ENCODE peak calls at places on chromosomes 3 and 15, in eight cellular contexts. Z is stomach, H is suprapubic skin, N is tibial nerve, L is upper lobe of left lung, U is ovary, G is sigmoid colon, T is HepG2. K is an unnamed sample.

GRCh38 chr3:131806736-131807135 is 228.1 kb downstream of the CPNE4 start:
- DNase-seq in Z (no peak), U (no peak), T (no peak), L (no peak), G (no peak), H (no peak), N (no peak), K (no peak)

GRCh38 chr15:98843844-98844243 is 163.7 kb downstream of the PGPEP1L start:
- DNase-seq in G (no peak), Z (no peak), T (peak; percentile 83), L (no peak), U (no peak), N (no peak), H (no peak), K (no peak)

GRCh38 chr3:56860351-56860750 is 58.6 kb upstream of the ARHGEF3 start:
- DNase-seq in T (no peak), Z (no peak), H (no peak), G (no peak), L (no peak), U (no peak), N (no peak), K (no peak)

GRCh38 chr15:99123706-99124451 is 19.0 kb downstream of the SYNM start:
- DNase-seq in T (peak; percentile 83), H (peak; percentile 93), N (peak; percentile 78), L (peak; percentile 90), U (peak; percentile 78), Z (peak; percentile 78), G (peak; percentile 97), K (peak; percentile 77)

GRCh38 chr3:112117826-112118571 is 15.0 kb downstream of the GCSAM start:
- DNase-seq in H (no peak), N (no peak), Z (no peak), G (no peak), L (no peak), T (no peak), U (no peak), K (peak; percentile 24)

GRCh38 chr15:50210462-50211264 is 28.7 kb downstream of the SLC27A2 start:
- DNase-seq in T (peak; percentile 42), N (no peak), G (no peak), Z (peak; percentile 39), U (no peak), H (no peak), L (no peak), K (peak; percentile 92)

GRCh38 chr15:79874242-79874641 is 22.6 kb downstream of the MTHFS start:
- DNase-seq in T (peak; percentile 52), Z (no peak), G (no peak), U (no peak), H (no peak), L (no peak), N (no peak), K (no peak)

GRCh38 chr15:26615927-26616302 is 157.0 kb downstream of the GABRB3 start:
- DNase-seq in G (no peak), U (no peak), L (no peak), H (no peak), N (no peak), T (no peak), Z (no peak), K (no peak)

GRCh38 chr3:43693594-43693993 is 2.9 kb downstream of the ABHD5 start:
- DNase-seq in U (no peak), H (no peak), N (no peak), G (no peak), T (no peak), Z (no peak), L (no peak), K (no peak)

GRCh38 chr3:17845026-17845425 is 102.6 kb upstream of the TBC1D5 start:
- DNase-seq in G (no peak), T (no peak), L (no peak), N (no peak), H (no peak), U (no peak), Z (no peak), K (no peak)

GRCh38 chr3:184237772-184238171 is 8.4 kb downstream of the VWA5B2 start:
- DNase-seq in Z (no peak), H (no peak), G (no peak), L (no peak), T (no peak), U (no peak), N (no peak), K (no peak)

GRCh38 chr3:100226712-100227429 is 33.9 kb upstream of the TBC1D23 start:
- DNase-seq in Z (no peak), G (no peak), H (no peak), N (no peak), L (no peak), T (no peak), U (no peak), K (no peak)

GRCh38 chr15:47663106-47663505 is 54.2 kb upstream of the SEMA6D start:
- DNase-seq in L (no peak), H (no peak), N (no peak), G (no peak), Z (no peak), U (no peak), T (no peak), K (no peak)

GRCh38 chr15:44215594-44215993 is 20.5 kb upstream of the FRMD5 start:
- DNase-seq in N (no peak), L (no peak), U (no peak), H (no peak), T (peak; percentile 74), G (no peak), Z (no peak), K (no peak)

GRCh38 chr3:156307704-156308103 is 187.3 kb downstream of the KCNAB1 start:
- DNase-seq in L (no peak), Z (peak; percentile 88), G (peak; percentile 81), H (no peak), N (peak; percentile 41), T (no peak), U (peak; percentile 70), K (peak; percentile 50)

GRCh38 chr3:51297333-51297732 is 87.8 kb upstream of the MANF start:
- DNase-seq in U (no peak), G (no peak), Z (no peak), T (no peak), H (no peak), N (no peak), L (no peak), K (no peak)

DNA sequence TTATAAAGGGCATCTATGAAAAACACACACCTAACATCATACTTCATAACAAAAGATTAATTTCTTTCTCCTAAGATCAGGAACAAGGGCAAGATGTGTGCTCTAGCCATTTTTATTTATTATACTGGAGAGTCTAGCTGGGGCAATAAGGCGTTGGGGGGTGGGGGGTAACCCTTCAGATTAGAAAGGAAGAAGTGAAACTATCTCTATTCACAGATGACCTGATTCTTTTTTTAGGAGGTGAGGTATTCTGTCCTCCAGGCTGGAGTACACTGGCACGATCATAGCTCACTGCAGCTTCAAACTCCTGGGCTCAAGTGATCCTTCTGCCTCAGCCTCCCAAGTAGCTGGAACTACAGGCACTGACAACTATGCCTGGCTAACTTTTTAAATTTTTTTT is 89.5 kb upstream of the MANF start:
- DNase-seq in T (no peak), L (no peak), G (no peak), U (no peak), N (no peak), Z (no peak), H (no peak), K (no peak)
- TF ChIP-seq EP300 in T (no peak), L (no peak), G (no peak), U (no peak), N (no peak), Z (no peak), H (no peak), K (no peak)

GRCh38 chr3:27715454-27715806 is 6.7 kb downstream of the EOMES start:
- DNase-seq in N (no peak), G (no peak), Z (no peak), T (no peak), U (no peak), H (no peak), L (no peak), K (no peak)
- H3K27me3 ChIP-seq in N (peaks cover 77% of the 10 kb centered on the region), G (peaks cover 55% of the 10 kb centered on the region), Z (peaks cover 82% of the 10 kb centered on the region), T (peaks cover 12% of the 10 kb centered on the region), U (no peaks in the 10 kb centered on the region), H (peaks cover 67% of the 10 kb centered on the region), L (no peaks in the 10 kb centered on the region), K (peaks cover 96% of the 10 kb centered on the region)

GRCh38 chr15:20348291-20348899 is 193.2 kb downstream of the GOLGA6L6 start:
- DNase-seq in Z (no peak), N (no peak), L (no peak), T (no peak), U (no peak), G (peak; percentile 62), H (no peak), K (no peak)
- H3K9me3 ChIP-seq in Z (peaks cover 40% of the 10 kb centered on the region), N (peaks cover 48% of the 10 kb centered on the region), L (no peaks in the 10 kb centered on the region), T (peaks cover 36% of the 10 kb centered on the region), U (no peaks in the 10 kb centered on the region), G (peaks cover 7% of the 10 kb centered on the region), H (peaks cover 13% of the 10 kb centered on the region), K (peaks cover 15% of the 10 kb centered on the region)

DNA sequence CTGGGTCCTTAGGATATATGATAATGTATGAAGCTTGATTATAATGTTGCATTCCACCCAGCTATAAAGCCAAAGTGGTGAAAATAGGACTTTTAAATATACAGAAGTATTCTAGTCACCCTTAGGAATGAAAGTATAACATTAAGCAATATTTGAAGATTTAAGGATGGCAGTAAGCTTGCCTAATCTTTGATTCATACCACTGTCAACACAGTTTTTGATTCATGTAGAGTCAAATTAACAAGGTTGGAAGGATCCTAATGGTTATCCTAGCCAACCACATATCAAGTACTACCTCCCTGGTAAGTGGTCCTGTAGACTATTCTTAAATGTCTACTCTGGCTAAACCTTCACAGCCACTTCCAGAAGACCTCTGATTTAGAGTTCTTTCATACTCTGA is 18.6 kb downstream of the ARIH1 start:
- DNase-seq in G (no peak), H (no peak), L (no peak), T (no peak), N (no peak), Z (no peak), U (no peak), K (no peak)
- TF ChIP-seq EP300 in G (no peak), H (no peak), L (no peak), T (no peak), N (no peak), Z (no peak), U (no peak), K (no peak)

GRCh38 chr3:69683076-69683806 is 56.0 kb upstream of the MITF start:
- DNase-seq in U (no peak), N (no peak), G (no peak), Z (no peak), L (no peak), H (no peak), T (no peak), K (no peak)

GRCh38 chr3:69691860-69692259 is 47.4 kb upstream of the MITF start:
- DNase-seq in H (no peak), Z (no peak), G (no peak), T (no peak), L (no peak), U (no peak), N (no peak), K (no peak)

GRCh38 chr3:69684309-69684981 is 54.8 kb upstream of the MITF start:
- DNase-seq in H (no peak), G (no peak), N (no peak), Z (no peak), L (no peak), U (no peak), T (no peak), K (no peak)

DNA sequence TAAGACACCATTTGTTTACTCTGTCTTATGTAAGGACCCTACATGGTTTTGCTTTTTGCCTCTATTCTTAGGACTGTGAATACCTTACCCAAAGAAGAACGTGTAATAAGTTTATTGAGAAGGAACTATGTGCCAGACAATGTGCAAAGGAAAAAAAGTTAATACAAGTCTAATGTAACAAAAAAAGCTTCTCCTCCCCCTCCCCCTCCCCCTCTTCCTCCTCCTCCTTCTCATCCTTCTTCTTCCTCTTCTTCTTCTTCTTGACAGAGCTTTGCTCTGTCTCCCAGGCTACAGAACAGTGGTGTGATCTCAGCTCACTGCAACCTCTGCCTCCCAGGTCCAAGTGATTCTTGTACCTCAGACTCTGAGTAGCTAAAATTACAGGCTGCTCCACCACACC is 50.9 kb upstream of the MITF start:
- DNase-seq in G (no peak), N (no peak), U (no peak), T (no peak), Z (no peak), H (no peak), L (no peak), K (no peak)
- H3K27me3 ChIP-seq in G (no peaks in the 10 kb centered on the region), N (no peaks in the 10 kb centered on the region), U (no peaks in the 10 kb centered on the region), T (no peaks in the 10 kb centered on the region), Z (no peaks in the 10 kb centered on the region), H (no peaks in the 10 kb centered on the region), L (no peaks in the 10 kb centered on the region), K (no peaks in the 10 kb centered on the region)